ENCODE peak calls at places on chromosomes 11 and 22, in seven cellular contexts. S is posterior vena cava, G is GM12891, J is left cardiac atrium, O is C1 segment of cervical spinal cord, W is mesothelial cell of epicardium, R is head of caudate nucleus. U is an unnamed sample.

GRCh38 chr11:66288138-66288865 is 641 bp downstream of the YIF1A start:
- DNase-seq in S (no peak), G (no peak), J (no peak), O (no peak), W (no peak), R (no peak), U (peak)

GRCh38 chr22:30309981-30310672 is 16.6 kb downstream of the TBC1D10A start:
- DNase-seq in S (no peak), G (no peak), J (peak), O (no peak), W (no peak), R (no peak), U (no peak)

GRCh38 chr11:104581246-104581980 is 316.8 kb downstream of the CASP12 start:
- DNase-seq in S (no peak), G (no peak), J (no peak), O (no peak), W (no peak), R (no peak), U (no peak)

GRCh38 chr11:72627594-72628281 is 46.5 kb downstream of the PDE2A start:
- DNase-seq in S (no peak), G (no peak), J (no peak), O (peak), W (no peak), R (peak), U (no peak)

GRCh38 chr11:47376543-47377371 is 1.6 kb downstream of the SPI1 start:
- DNase-seq in S (peak), G (no peak), J (peak), O (no peak), W (no peak), R (peak), U (peak)

GRCh38 chr22:30308518-30309230 is 18.1 kb downstream of the TBC1D10A start:
- DNase-seq in S (no peak), G (no peak), J (no peak), O (no peak), W (no peak), R (no peak), U (no peak)

GRCh38 chr11:117618273-117618672 is 178.7 kb downstream of the DSCAML1 start:
- DNase-seq in S (no peak), G (no peak), J (no peak), O (no peak), W (no peak), R (no peak), U (no peak)

GRCh38 chr11:5550440-5551095 is 2.2 kb upstream of the OR52H1 start:
- DNase-seq in S (no peak), G (no peak), J (no peak), O (no peak), W (no peak), R (no peak), U (no peak)

GRCh38 chr11:19013181-19013857 is 47.2 kb downstream of the MRGPRX2 start:
- DNase-seq in S (no peak), G (no peak), J (no peak), O (no peak), W (no peak), R (no peak), U (no peak)

GRCh38 chr11:34044664-34045485 is 6.7 kb upstream of the CAPRIN1 start:
- DNase-seq in S (no peak), G (no peak), J (peak), O (no peak), W (peak), R (no peak), U (no peak)

GRCh38 chr11:128865490-128865889 is 1.6 kb downstream of the KCNJ1 start:
- DNase-seq in S (no peak), G (no peak), J (no peak), O (no peak), W (no peak), R (no peak), U (no peak)

GRCh38 chr11:17906436-17906835 is 106.4 kb downstream of the SERGEF start:
- DNase-seq in S (no peak), G (no peak), J (no peak), O (no peak), W (no peak), R (peak), U (no peak)

GRCh38 chr22:23080542-23081290 is 10.4 kb downstream of the GNAZ start:
- DNase-seq in S (no peak), G (no peak), J (no peak), O (peak), W (no peak), R (no peak), U (no peak)

GRCh38 chr11:19769820-19770219 is 57.2 kb downstream of the NAV2 start:
- DNase-seq in S (no peak), G (no peak), J (no peak), O (no peak), W (no peak), R (no peak), U (no peak)

GRCh38 chr22:24443668-24444067 is 16.3 kb downstream of the ADORA2A start:
- DNase-seq in S (no peak), G (no peak), J (no peak), O (no peak), W (no peak), R (no peak), U (no peak)

GRCh38 chr11:31804439-31805036 is 6.6 kb downstream of the PAX6 start:
- DNase-seq in S (no peak), G (no peak), J (no peak), O (no peak), W (peak), R (no peak), U (peak)

GRCh38 chr22:44407404-44408226 is 90.4 kb downstream of the RTL6 start:
- DNase-seq in S (peak), G (no peak), J (no peak), O (no peak), W (no peak), R (no peak), U (peak)

GRCh38 chr11:26017903-26018750 is 313.8 kb upstream of the ANO3 start:
- DNase-seq in S (no peak), G (no peak), J (no peak), O (no peak), W (no peak), R (no peak), U (no peak)

GRCh38 chr11:124310746-124311145 is 3.0 kb downstream of the OR8D1 start:
- DNase-seq in S (no peak), G (no peak), J (no peak), O (no peak), W (no peak), R (no peak), U (no peak)

GRCh38 chr22:25564320-25564978 is at the start of gene GRK3:
- DNase-seq in S (peak), G (peak), J (peak), O (no peak), W (peak), R (peak), U (peak)

GRCh38 chr11:33622231-33622630 is 78.4 kb downstream of the C11orf91 start:
- DNase-seq in S (no peak), G (no peak), J (no peak), O (no peak), W (no peak), R (no peak), U (no peak)

GRCh38 chr11:64000026-64000739 is 13.9 kb downstream of the OTUB1 start:
- DNase-seq in S (peak), G (peak), J (peak), O (peak), W (peak), R (peak), U (peak)

GRCh38 chr11:95680169-95680929 is 109.2 kb downstream of the FAM76B start:
- DNase-seq in S (no peak), G (no peak), J (no peak), O (no peak), W (no peak), R (no peak), U (no peak)

U was measured in kidney.